ENCODE peak calls at places on chromosomes 11 and 22, in four cellular contexts. E is K562, Y is HepG2, P is GM12878. M is an unnamed sample.

GRCh38 chr22:47102648-47103047 is 340.2 kb downstream of the TBC1D22A start:
- DNase-seq in P (no peak), E (no peak), Y (peak), M (no peak)

GRCh38 chr11:32796425-32796824 is 2.0 kb upstream of the CCDC73 start:
- DNase-seq in E (no peak), P (no peak), Y (no peak), M (no peak)

GRCh38 chr11:47578524-47579460 is at the start of the genes KBTBD4 and NDUFS3:
- DNase-seq in Y (peak), E (peak), P (peak), M (peak)

GRCh38 chr11:126139541-126140091 is 71.8 kb downstream of the RPUSD4 start:
- DNase-seq in E (no peak), P (no peak), Y (no peak), M (no peak)

GRCh38 chr22:46390652-46391301 is 55.3 kb downstream of the TRMU start:
- DNase-seq in P (no peak), Y (peak), E (peak), M (no peak)

GRCh38 chr11:117384045-117384444 is 56.4 kb downstream of the CEP164 start:
- DNase-seq in P (no peak), E (no peak), Y (peak), M (peak)

GRCh38 chr22:41481131-41481830 is 12.4 kb downstream of the ACO2 start:
- DNase-seq in Y (no peak), E (no peak), P (no peak), M (no peak)

GRCh38 chr11:57214494-57214893 is 22.6 kb downstream of the APLNR start:
- DNase-seq in E (no peak), Y (no peak), P (no peak), M (peak)

GRCh38 chr22:42946551-42947198 is 68.3 kb downstream of the PACSIN2 start:
- DNase-seq in Y (no peak), P (no peak), E (no peak), M (no peak)

GRCh38 chr22:22021160-22021750 is 38.7 kb upstream of the TOP3B start:
- DNase-seq in E (peak), P (no peak), Y (no peak), M (no peak)

GRCh38 chr11:68689737-68690625 is 5.6 kb downstream of the GAL start:
- DNase-seq in Y (no peak), P (no peak), E (no peak), M (no peak)

GRCh38 chr11:19805827-19806226 is 93.2 kb downstream of the NAV2 start:
- DNase-seq in E (no peak), P (no peak), Y (no peak), M (no peak)

GRCh38 chr11:130068986-130069683 is 559 bp upstream of the APLP2 start:
- DNase-seq in Y (no peak), P (no peak), E (no peak), M (peak)

GRCh38 chr11:2250485-2250884 is 19.9 kb downstream of the ASCL2 start:
- DNase-seq in P (no peak), E (no peak), Y (no peak), M (no peak)

GRCh38 chr11:44625759-44626523 is 60.5 kb downstream of the CD82 start:
- DNase-seq in Y (no peak), E (no peak), P (no peak), M (no peak)

GRCh38 chr22:23180893-23181762 is 819 bp downstream of the BCR start:
- DNase-seq in P (no peak), E (peak), Y (no peak), M (no peak)

GRCh38 chr11:8344346-8344745 is 80.7 kb upstream of the LMO1 start:
- DNase-seq in P (no peak), E (no peak), Y (no peak), M (no peak)

GRCh38 chr11:8325905-8326304 is 62.2 kb upstream of the LMO1 start:
- DNase-seq in E (no peak), P (no peak), Y (no peak), M (no peak)

GRCh38 chr11:92259861-92260260 is 35.2 kb downstream of the FAT3 start:
- DNase-seq in Y (no peak), E (no peak), P (no peak), M (no peak)

GRCh38 chr11:32437406-32438345 is 2.3 kb upstream of the WT1 start:
- DNase-seq in P (no peak), Y (no peak), E (no peak), M (no peak)

GRCh38 chr11:133746663-133747306 is 98.5 kb downstream of the SPATA19 start:
- DNase-seq in P (no peak), E (no peak), Y (no peak), M (no peak)

GRCh38 chr11:72189448-72190250 is 2.3 kb upstream of the FOLR1 start:
- DNase-seq in Y (no peak), E (no peak), P (no peak), M (no peak)

GRCh38 chr11:61666684-61667297 is 13.4 kb upstream of the DAGLA start:
- DNase-seq in P (no peak), E (no peak), Y (peak), M (no peak)

DNA sequence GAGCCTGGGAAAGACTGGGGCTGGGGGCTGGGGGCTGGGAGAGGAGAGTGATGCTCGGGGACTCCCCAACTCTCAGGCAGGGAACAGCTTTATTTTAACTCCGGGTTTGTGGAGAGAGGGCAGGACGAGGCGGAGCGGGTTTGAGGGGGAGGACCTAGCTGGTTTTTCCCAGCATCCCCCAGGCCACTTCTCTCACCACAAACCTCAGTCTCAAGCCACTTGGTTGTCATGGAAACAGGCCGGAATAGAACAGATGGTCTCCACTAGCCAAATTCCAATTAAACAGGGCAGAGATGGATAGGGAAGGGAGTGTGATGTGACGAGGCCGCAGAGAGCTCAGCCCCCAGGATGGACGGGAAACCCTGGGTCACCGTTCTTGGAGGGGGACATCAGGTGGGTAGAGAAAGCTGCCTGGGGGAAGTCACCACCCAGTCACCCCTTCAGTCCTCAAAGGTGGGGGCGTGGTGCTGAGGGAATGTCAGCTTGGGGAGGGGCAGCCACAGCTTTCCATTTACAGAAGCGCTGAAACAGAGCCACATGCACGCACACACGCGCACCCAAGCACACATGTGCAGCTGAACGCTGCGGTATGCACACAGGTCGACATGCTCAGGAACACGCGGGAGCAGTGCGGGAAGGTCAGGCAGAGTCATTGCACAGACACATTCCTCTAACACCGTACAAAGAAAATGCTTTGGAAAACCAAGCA is 19.2 kb downstream of the NECTIN1 start:
- DNase-seq in Y (no peak), P (no peak), E (no peak), M (no peak)
- TF ChIP-seq CHD4 in Y (no peak), P (no peak), E (no peak), M (no peak)

GRCh38 chr11:120335928-120336640 is at the start of gene ARHGEF12:
- DNase-seq in Y (peak), E (peak), P (peak), M (peak)

GRCh38 chr11:120339394-120339890 is 3.2 kb downstream of the ARHGEF12 start:
- DNase-seq in P (no peak), Y (peak), E (peak), M (no peak)

GRCh38 chr11:120337133-120337895 is 1.1 kb downstream of the ARHGEF12 start:
- DNase-seq in E (no peak), Y (peak), P (no peak), M (no peak)

GRCh38 chr11:120336641-120337132 is 474 bp downstream of the ARHGEF12 start:
- DNase-seq in E (peak), P (no peak), Y (no peak), M (peak)

GRCh38 chr11:120337896-120338840 is 2.0 kb downstream of the ARHGEF12 start:
- DNase-seq in E (no peak), P (no peak), Y (peak), M (no peak)
- TF ChIP-seq CHD4 in E (no peak), P (no peak), Y (no peak), M (no peak)

GRCh38 chr11:108253176-108253575 is 30.3 kb downstream of the ATM start:
- DNase-seq in P (no peak), Y (no peak), E (no peak), M (no peak)
- TF ChIP-seq CHD4 in P (no peak), Y (no peak), E (no peak), M (no peak)

GRCh38 chr22:38734203-38735100 is 21.3 kb downstream of the SUN2 start:
- DNase-seq in E (no peak), P (no peak), Y (no peak), M (no peak)

GRCh38 chr22:38731703-38732161 is 24.1 kb downstream of the SUN2 start:
- DNase-seq in P (no peak), E (no peak), Y (no peak), M (no peak)

GRCh38 chr22:38735126-38735464 is 20.7 kb downstream of the SUN2 start:
- DNase-seq in P (no peak), E (no peak), Y (no peak), M (no peak)

GRCh38 chr22:38732251-38732815 is 23.5 kb downstream of the SUN2 start:
- DNase-seq in E (no peak), Y (no peak), P (no peak), M (no peak)

GRCh38 chr22:38733329-38734202 is 22.2 kb downstream of the SUN2 start:
- DNase-seq in Y (peak), E (peak), P (no peak), M (peak)
- TF ChIP-seq CHD4 in Y (no peak), E (no peak), P (no peak), M (no peak)

DNA sequence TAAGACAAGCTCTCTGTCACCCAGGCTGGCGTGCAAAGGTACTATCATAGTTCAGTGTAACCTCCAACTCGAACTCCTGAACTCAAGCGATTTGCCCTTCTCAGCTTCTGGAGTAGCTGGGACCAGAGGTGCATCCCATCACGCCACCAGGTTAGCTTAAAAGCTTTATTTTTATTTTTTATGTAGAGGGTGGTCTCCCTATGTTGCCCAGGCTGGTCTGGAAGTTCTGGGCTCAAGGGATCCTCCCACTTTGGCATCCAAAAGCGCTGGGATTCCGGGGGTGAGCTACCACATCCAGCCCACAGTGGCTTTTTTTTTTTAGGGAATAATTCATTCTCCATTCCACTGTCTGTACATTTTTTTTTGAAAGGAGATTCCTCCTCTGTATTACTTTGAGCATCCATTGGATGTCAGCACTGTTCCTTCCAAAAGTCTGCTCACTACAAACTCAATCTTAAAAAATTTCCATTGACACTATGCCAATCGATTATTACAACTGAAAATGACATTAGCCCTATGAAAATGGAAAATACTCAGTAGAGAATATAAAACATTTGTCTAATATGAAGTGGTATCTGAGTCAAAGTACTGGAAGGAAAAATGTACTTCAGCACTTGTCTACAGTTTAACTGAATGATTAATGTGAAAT is 1.3 kb upstream of the LPXN start:
- DNase-seq in P (no peak), Y (peak), E (peak), M (peak)
- TF ChIP-seq CHD4 in P (no peak), Y (no peak), E (no peak), M (no peak)

DNA sequence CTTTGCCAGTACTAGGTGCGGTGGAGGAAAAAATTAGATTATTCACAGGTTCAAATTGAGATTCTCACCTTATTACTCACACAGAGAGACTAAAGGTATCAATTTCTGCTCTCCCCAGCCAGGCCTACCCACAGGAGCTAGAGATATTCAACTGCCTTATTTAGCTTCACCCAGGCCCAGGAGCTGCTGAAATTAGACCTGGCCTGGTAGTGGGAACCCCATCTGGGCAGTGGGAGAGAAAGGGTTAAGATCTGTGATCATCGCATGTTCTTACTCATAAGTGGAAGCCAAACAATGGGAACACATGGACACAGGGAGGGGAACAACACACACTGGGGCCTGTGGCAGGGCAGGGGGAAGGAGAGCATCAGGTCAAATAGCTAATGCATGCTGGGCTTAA is 20.9 kb upstream of the MICAL2 start:
- DNase-seq in P (no peak), Y (no peak), E (no peak), M (no peak)
- TF ChIP-seq CHD4 in P (no peak), Y (no peak), E (no peak), M (no peak)

GRCh38 chr11:970319-970871 is 44.7 kb downstream of the AP2A2 start:
- DNase-seq in E (no peak), P (no peak), Y (no peak), M (no peak)

GRCh38 chr11:971731-972365 is 46.2 kb downstream of the AP2A2 start:
- DNase-seq in E (no peak), Y (no peak), P (no peak), M (no peak)

GRCh38 chr11:972812-973211 is 47.1 kb downstream of the AP2A2 start:
- DNase-seq in P (no peak), Y (no peak), E (no peak), M (no peak)

GRCh38 chr11:969651-970205 is 44.1 kb downstream of the AP2A2 start:
- DNase-seq in E (no peak), Y (no peak), P (no peak), M (no peak)

DNA sequence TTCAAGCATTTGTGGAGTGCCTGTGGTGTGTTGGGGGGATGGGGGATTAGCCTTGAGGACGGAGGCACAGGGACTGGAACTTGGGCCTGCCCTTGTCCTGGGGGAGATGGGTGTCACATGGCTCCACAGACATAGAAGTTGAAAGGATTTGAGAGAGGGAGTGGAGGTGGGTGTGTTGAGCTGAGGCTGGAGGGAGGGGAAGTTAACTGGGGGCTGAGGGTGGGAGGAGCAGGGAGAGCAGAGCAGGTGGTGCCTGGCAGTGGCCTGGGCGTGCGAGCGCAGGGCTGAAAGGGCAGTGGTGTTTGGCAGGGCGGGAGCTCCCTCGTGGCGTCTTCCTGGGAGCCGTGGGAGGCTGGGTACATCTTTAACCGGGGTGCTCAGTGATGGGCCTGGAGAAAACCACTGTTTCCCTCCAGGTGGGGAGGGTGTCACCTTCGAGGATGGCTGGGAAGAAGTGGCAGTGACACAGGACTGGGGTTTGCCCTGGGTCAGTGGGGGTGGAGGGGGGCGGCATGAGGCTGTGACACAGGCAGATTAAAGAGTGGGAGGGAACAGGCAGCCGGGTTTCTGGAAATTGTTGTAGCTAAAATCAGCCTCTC is 45.5 kb downstream of the AP2A2 start:
- DNase-seq in P (no peak), E (no peak), Y (no peak), M (no peak)
- TF ChIP-seq CHD4 in P (no peak), E (no peak), Y (no peak), M (no peak)

M was measured in A549.